ENCODE peak calls at places on chromosomes 6 and 20, in nine cellular contexts. One of them, this sample, is unnamed.

GRCh38 chr6:170267688-170268087 is 23.2 kb downstream of the DLL1 start:
- DNase-seq in colonic mucosa: no peak
- DNase-seq in hepatocyte: no peak
- DNase-seq in psoas muscle: no peak
- DNase-seq in IMR-90: no peak
- DNase-seq in left lung: peak; percentile 20
- DNase-seq in upper lobe of right lung: no peak
- DNase-seq in right lobe of liver: peak; percentile 6
- DNase-seq in pancreas: no peak
- DNase-seq in this sample: no peak

GRCh38 chr6:25583099-25583498 is 68.9 kb upstream of the SCGN start:
- DNase-seq in colonic mucosa: no peak
- DNase-seq in IMR-90: no peak
- DNase-seq in psoas muscle: no peak
- DNase-seq in left lung: no peak
- DNase-seq in right lobe of liver: no peak
- DNase-seq in pancreas: no peak
- DNase-seq in hepatocyte: peak; percentile 51
- DNase-seq in upper lobe of right lung: no peak
- DNase-seq in this sample: no peak

GRCh38 chr6:142378138-142378875 is 76.5 kb downstream of the ADGRG6 start:
- DNase-seq in pancreas: no peak
- DNase-seq in psoas muscle: no peak
- DNase-seq in IMR-90: peak; percentile 89
- DNase-seq in hepatocyte: peak; percentile 40
- DNase-seq in upper lobe of right lung: no peak
- DNase-seq in left lung: no peak
- DNase-seq in right lobe of liver: no peak
- DNase-seq in colonic mucosa: no peak
- DNase-seq in this sample: peak; percentile 53

GRCh38 chr6:119308994-119309657 is 40.4 kb downstream of the MAN1A1 start:
- DNase-seq in IMR-90: no peak
- DNase-seq in hepatocyte: no peak
- DNase-seq in colonic mucosa: no peak
- DNase-seq in left lung: no peak
- DNase-seq in pancreas: no peak
- DNase-seq in right lobe of liver: no peak
- DNase-seq in psoas muscle: no peak
- DNase-seq in upper lobe of right lung: no peak
- DNase-seq in this sample: no peak

GRCh38 chr6:53322188-53323029 is 26.3 kb downstream of the ELOVL5 start:
- DNase-seq in upper lobe of right lung: no peak
- DNase-seq in psoas muscle: no peak
- DNase-seq in IMR-90: peak; percentile 42
- DNase-seq in hepatocyte: no peak
- DNase-seq in pancreas: no peak
- DNase-seq in left lung: no peak
- DNase-seq in colonic mucosa: no peak
- DNase-seq in right lobe of liver: no peak
- DNase-seq in this sample: no peak

GRCh38 chr6:157669747-157670216 is 153.3 kb upstream of the SNX9 start:
- DNase-seq in hepatocyte: peak; percentile 84
- DNase-seq in pancreas: no peak
- DNase-seq in right lobe of liver: peak; percentile 68
- DNase-seq in psoas muscle: peak; percentile 93
- DNase-seq in left lung: peak; percentile 90
- DNase-seq in IMR-90: peak; percentile 71
- DNase-seq in upper lobe of right lung: peak; percentile 80
- DNase-seq in colonic mucosa: peak; percentile 76
- DNase-seq in this sample: no peak

GRCh38 chr20:41738584-41739193 is 120.5 kb upstream of the CHD6 start:
- DNase-seq in right lobe of liver: peak; percentile 62
- DNase-seq in pancreas: peak; percentile 63
- DNase-seq in IMR-90: peak; percentile 31
- DNase-seq in psoas muscle: peak; percentile 63
- DNase-seq in colonic mucosa: peak; percentile 41
- DNase-seq in upper lobe of right lung: no peak
- DNase-seq in hepatocyte: peak; percentile 72
- DNase-seq in left lung: no peak
- DNase-seq in this sample: peak; percentile 32

GRCh38 chr20:21361266-21361665 is 36.1 kb downstream of the NKX2-4 start:
- DNase-seq in upper lobe of right lung: no peak
- DNase-seq in hepatocyte: no peak
- DNase-seq in colonic mucosa: no peak
- DNase-seq in pancreas: no peak
- DNase-seq in right lobe of liver: no peak
- DNase-seq in left lung: no peak
- DNase-seq in IMR-90: peak; percentile 80
- DNase-seq in psoas muscle: no peak
- DNase-seq in this sample: no peak

GRCh38 chr20:62449951-62450815 is 22.8 kb upstream of the RBBP8NL start:
- DNase-seq in colonic mucosa: peak; percentile 26
- DNase-seq in left lung: no peak
- DNase-seq in psoas muscle: no peak
- DNase-seq in pancreas: no peak
- DNase-seq in upper lobe of right lung: no peak
- DNase-seq in IMR-90: no peak
- DNase-seq in right lobe of liver: no peak
- DNase-seq in hepatocyte: no peak
- DNase-seq in this sample: no peak

GRCh38 chr20:38139919-38140753 is 24.9 kb downstream of the TGM2 start:
- DNase-seq in colonic mucosa: peak; percentile 55
- DNase-seq in pancreas: no peak
- DNase-seq in left lung: peak; percentile 63
- DNase-seq in right lobe of liver: no peak
- DNase-seq in hepatocyte: peak; percentile 35
- DNase-seq in psoas muscle: no peak
- DNase-seq in IMR-90: no peak
- DNase-seq in upper lobe of right lung: peak; percentile 51
- DNase-seq in this sample: no peak

GRCh38 chr6:26305097-26305841 is 59.7 kb upstream of the BTN3A2 start:
- DNase-seq in upper lobe of right lung: no peak
- DNase-seq in pancreas: peak; percentile 46
- DNase-seq in colonic mucosa: peak; percentile 76
- DNase-seq in psoas muscle: peak; percentile 66
- DNase-seq in left lung: peak; percentile 75
- DNase-seq in hepatocyte: peak; percentile 75
- DNase-seq in IMR-90: peak; percentile 87
- DNase-seq in right lobe of liver: no peak
- DNase-seq in this sample: peak; percentile 80

GRCh38 chr6:13681305-13682061 is 30.2 kb downstream of the RANBP9 start:
- DNase-seq in pancreas: no peak
- DNase-seq in right lobe of liver: no peak
- DNase-seq in left lung: no peak
- DNase-seq in upper lobe of right lung: no peak
- DNase-seq in colonic mucosa: no peak
- DNase-seq in psoas muscle: no peak
- DNase-seq in IMR-90: no peak
- DNase-seq in hepatocyte: no peak
- DNase-seq in this sample: no peak

GRCh38 chr20:54219751-54220426 is 12.0 kb downstream of the PFDN4 start:
- DNase-seq in right lobe of liver: no peak
- DNase-seq in IMR-90: peak; percentile 63
- DNase-seq in pancreas: no peak
- DNase-seq in upper lobe of right lung: no peak
- DNase-seq in psoas muscle: no peak
- DNase-seq in colonic mucosa: no peak
- DNase-seq in hepatocyte: peak; percentile 55
- DNase-seq in left lung: no peak
- DNase-seq in this sample: peak; percentile 28

GRCh38 chr6:114690625-114691024 is 347.8 kb upstream of the HS3ST5 start:
- DNase-seq in IMR-90: no peak
- DNase-seq in left lung: no peak
- DNase-seq in colonic mucosa: no peak
- DNase-seq in psoas muscle: no peak
- DNase-seq in right lobe of liver: no peak
- DNase-seq in pancreas: no peak
- DNase-seq in upper lobe of right lung: no peak
- DNase-seq in hepatocyte: no peak
- DNase-seq in this sample: no peak
- TF ChIP-seq CTCF in IMR-90: no peak
- TF ChIP-seq CTCF in left lung: no peak
- TF ChIP-seq CTCF in colonic mucosa: no peak
- TF ChIP-seq CTCF in psoas muscle: no peak
- TF ChIP-seq CTCF in right lobe of liver: no peak
- TF ChIP-seq CTCF in pancreas: no peak
- TF ChIP-seq CTCF in upper lobe of right lung: no peak
- TF ChIP-seq CTCF in hepatocyte: no peak
- TF ChIP-seq CTCF in this sample: peak; percentile 22

DNA sequence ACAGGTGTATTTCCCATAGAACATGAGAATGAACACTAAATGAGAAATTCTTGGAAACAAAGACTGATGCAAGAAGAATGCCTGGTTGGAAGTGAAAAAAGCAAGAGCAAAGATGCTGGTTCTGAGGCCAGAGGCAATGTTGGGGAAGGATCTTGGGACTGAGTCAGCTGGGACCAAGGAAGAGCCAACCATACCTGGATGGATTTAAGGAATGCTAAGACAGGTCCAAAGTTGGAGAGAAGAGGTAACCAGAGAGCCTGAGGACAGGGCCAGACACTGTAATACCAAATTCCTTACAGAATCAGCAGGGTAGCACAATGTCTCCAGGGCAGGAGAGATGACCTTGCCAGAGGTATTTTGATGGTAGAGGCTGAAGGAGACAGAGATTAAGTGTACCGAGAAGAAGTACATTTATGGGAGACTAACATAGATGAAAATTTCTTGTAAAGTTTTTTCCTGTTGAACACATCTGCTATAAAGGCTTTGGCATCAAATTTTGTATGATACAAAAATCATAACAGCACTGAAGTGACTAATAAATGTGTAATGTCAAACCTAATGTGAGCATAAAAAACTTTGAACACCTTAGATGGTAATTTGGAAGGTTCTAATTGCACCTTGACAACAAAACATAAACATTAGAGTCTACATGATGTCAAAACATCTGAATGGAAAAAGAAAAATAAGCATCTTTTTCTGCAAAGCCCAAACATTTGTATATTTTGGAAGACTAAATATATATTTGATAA is 221.7 kb upstream of the MARCKS start:
- DNase-seq in upper lobe of right lung: no peak
- DNase-seq in left lung: no peak
- DNase-seq in colonic mucosa: no peak
- DNase-seq in pancreas: no peak
- DNase-seq in hepatocyte: no peak
- DNase-seq in right lobe of liver: no peak
- DNase-seq in IMR-90: no peak
- DNase-seq in psoas muscle: no peak
- DNase-seq in this sample: no peak
- H3K4me1 ChIP-seq in upper lobe of right lung: peaks cover 28% of the 10 kb centered on the region
- H3K4me1 ChIP-seq in left lung: peaks cover 58% of the 10 kb centered on the region
- H3K4me1 ChIP-seq in colonic mucosa: peaks cover 11% of the 10 kb centered on the region
- H3K4me1 ChIP-seq in pancreas: peaks cover 43% of the 10 kb centered on the region
- H3K4me1 ChIP-seq in hepatocyte: peaks cover 34% of the 10 kb centered on the region
- H3K4me1 ChIP-seq in right lobe of liver: no peaks in the 10 kb centered on the region
- H3K4me1 ChIP-seq in IMR-90: peaks cover 25% of the 10 kb centered on the region
- H3K4me1 ChIP-seq in psoas muscle: peaks cover 24% of the 10 kb centered on the region
- H3K4me1 ChIP-seq in this sample: peaks cover 11% of the 10 kb centered on the region

GRCh38 chr6:33746036-33746600 is 587 bp downstream of the IP6K3 start:
- DNase-seq in left lung: no peak
- DNase-seq in IMR-90: peak; percentile 61
- DNase-seq in hepatocyte: peak; percentile 77
- DNase-seq in upper lobe of right lung: no peak
- DNase-seq in colonic mucosa: no peak
- DNase-seq in pancreas: no peak
- DNase-seq in psoas muscle: peak; percentile 96
- DNase-seq in right lobe of liver: peak; percentile 65
- DNase-seq in this sample: no peak
- TF ChIP-seq CTCF in left lung: no peak
- TF ChIP-seq CTCF in IMR-90: peak; percentile 16
- TF ChIP-seq CTCF in hepatocyte: peak; percentile 4
- TF ChIP-seq CTCF in upper lobe of right lung: no peak
- TF ChIP-seq CTCF in colonic mucosa: no peak
- TF ChIP-seq CTCF in pancreas: no peak
- TF ChIP-seq CTCF in psoas muscle: no peak
- TF ChIP-seq CTCF in right lobe of liver: no peak
- TF ChIP-seq CTCF in this sample: no peak

GRCh38 chr6:35729349-35729678 is 7.5 kb upstream of the ARMC12 start:
- DNase-seq in left lung: no peak
- DNase-seq in hepatocyte: no peak
- DNase-seq in colonic mucosa: no peak
- DNase-seq in psoas muscle: no peak
- DNase-seq in IMR-90: no peak
- DNase-seq in pancreas: no peak
- DNase-seq in upper lobe of right lung: no peak
- DNase-seq in right lobe of liver: peak; percentile 31
- DNase-seq in this sample: no peak
- H3K4me1 ChIP-seq in left lung: peaks cover 92% of the 10 kb centered on the region
- H3K4me1 ChIP-seq in hepatocyte: peaks cover 74% of the 10 kb centered on the region
- H3K4me1 ChIP-seq in colonic mucosa: peaks cover 55% of the 10 kb centered on the region
- H3K4me1 ChIP-seq in psoas muscle: peaks cover 80% of the 10 kb centered on the region
- H3K4me1 ChIP-seq in IMR-90: peaks cover 16% of the 10 kb centered on the region
- H3K4me1 ChIP-seq in pancreas: peaks cover 74% of the 10 kb centered on the region
- H3K4me1 ChIP-seq in upper lobe of right lung: peaks cover 82% of the 10 kb centered on the region
- H3K4me1 ChIP-seq in right lobe of liver: peaks cover 15% of the 10 kb centered on the region
- H3K4me1 ChIP-seq in this sample: peaks cover 63% of the 10 kb centered on the region

This sample was measured in HCT116.